ENCODE peak calls at places on chromosomes 6 and 20, in ten cellular contexts. L is breast epithelium, G is sigmoid colon, T is Panc1, F is HCT116, M is vagina, E is GM12878, D is GM23338, Z is stomach, K is endothelial cell of umbilical vein. U is an unnamed sample.

GRCh38 chr6:150550244-150550643 is 49.4 kb upstream of the PLEKHG1 start:
- DNase-seq in Z (no peak), T (no peak), E (no peak), F (no peak), D (no peak), M (no peak), K (no peak), L (no peak), G (no peak), U (no peak)

GRCh38 chr6:100300221-100300736 is 164.4 kb downstream of the SIM1 start:
- DNase-seq in F (peak; percentile 96), D (no peak), E (no peak), M (no peak), T (peak; percentile 84), G (no peak), L (no peak), Z (no peak), K (peak; percentile 85), U (no peak)

GRCh38 chr6:4607026-4607704 is 169.0 kb upstream of the CDYL start:
- DNase-seq in F (peak; percentile 53), K (peak; percentile 91), L (peak; percentile 48), T (no peak), G (no peak), M (no peak), E (no peak), D (no peak), Z (no peak), U (no peak)

GRCh38 chr6:92538926-92539325 is 880.4 kb downstream of the EPHA7 start:
- DNase-seq in E (no peak), L (no peak), G (no peak), D (no peak), K (peak; percentile 65), M (no peak), Z (no peak), T (no peak), F (no peak), U (no peak)

GRCh38 chr6:125300992-125301434 is 754 bp downstream of the HDDC2 start:
- DNase-seq in L (no peak), G (no peak), Z (no peak), T (no peak), F (no peak), K (peak; percentile 26), E (no peak), M (no peak), D (peak; percentile 7), U (no peak)

GRCh38 chr20:18012901-18013300 is 44.1 kb downstream of the MGME1 start:
- DNase-seq in E (no peak), K (no peak), M (no peak), T (no peak), L (no peak), G (no peak), D (no peak), F (no peak), Z (no peak), U (no peak)

GRCh38 chr6:155418017-155418749 is 37.5 kb downstream of the NOX3 start:
- DNase-seq in Z (no peak), D (peak; percentile 24), F (no peak), T (no peak), E (peak; percentile 68), G (no peak), L (no peak), M (no peak), K (peak; percentile 91), U (no peak)

GRCh38 chr6:6474170-6474920 is 114.2 kb upstream of the LY86 start:
- DNase-seq in D (peak; percentile 6), E (no peak), T (no peak), L (no peak), F (no peak), Z (no peak), M (no peak), G (no peak), K (no peak), U (no peak)

GRCh38 chr20:45911486-45912343 is at the start of gene PLTP:
- DNase-seq in F (no peak), E (no peak), Z (peak; percentile 58), T (no peak), G (peak; percentile 92), D (peak; percentile 83), M (no peak), L (peak; percentile 42), K (peak; percentile 78), U (peak; percentile 29)
- TF ChIP-seq POLR2AphosphoS5 in F (no peak), E (no peak), Z (no peak), T (no peak), G (peak; percentile 72), D (peak; percentile 97), M (peak; percentile 90), L (peak; percentile 57), K (peak; percentile 61), U (no peak)

GRCh38 chr20:51427625-51428291 is 114.8 kb downstream of the NFATC2 start:
- DNase-seq in L (no peak), T (no peak), F (no peak), D (peak; percentile 28), K (no peak), M (no peak), Z (no peak), E (no peak), G (no peak), U (no peak)

GRCh38 chr20:51423810-51424209 is 118.7 kb downstream of the NFATC2 start:
- DNase-seq in G (no peak), L (no peak), D (peak; percentile 85), M (no peak), F (no peak), K (no peak), Z (no peak), E (no peak), T (no peak), U (no peak)

GRCh38 chr20:51424270-51425041 is 118.1 kb downstream of the NFATC2 start:
- DNase-seq in M (no peak), D (no peak), F (no peak), E (no peak), Z (no peak), K (no peak), L (no peak), T (no peak), G (no peak), U (no peak)

GRCh38 chr20:51426879-51427624 is 115.5 kb downstream of the NFATC2 start:
- DNase-seq in L (no peak), Z (no peak), D (no peak), E (no peak), F (no peak), T (no peak), K (no peak), M (no peak), G (no peak), U (no peak)

DNA sequence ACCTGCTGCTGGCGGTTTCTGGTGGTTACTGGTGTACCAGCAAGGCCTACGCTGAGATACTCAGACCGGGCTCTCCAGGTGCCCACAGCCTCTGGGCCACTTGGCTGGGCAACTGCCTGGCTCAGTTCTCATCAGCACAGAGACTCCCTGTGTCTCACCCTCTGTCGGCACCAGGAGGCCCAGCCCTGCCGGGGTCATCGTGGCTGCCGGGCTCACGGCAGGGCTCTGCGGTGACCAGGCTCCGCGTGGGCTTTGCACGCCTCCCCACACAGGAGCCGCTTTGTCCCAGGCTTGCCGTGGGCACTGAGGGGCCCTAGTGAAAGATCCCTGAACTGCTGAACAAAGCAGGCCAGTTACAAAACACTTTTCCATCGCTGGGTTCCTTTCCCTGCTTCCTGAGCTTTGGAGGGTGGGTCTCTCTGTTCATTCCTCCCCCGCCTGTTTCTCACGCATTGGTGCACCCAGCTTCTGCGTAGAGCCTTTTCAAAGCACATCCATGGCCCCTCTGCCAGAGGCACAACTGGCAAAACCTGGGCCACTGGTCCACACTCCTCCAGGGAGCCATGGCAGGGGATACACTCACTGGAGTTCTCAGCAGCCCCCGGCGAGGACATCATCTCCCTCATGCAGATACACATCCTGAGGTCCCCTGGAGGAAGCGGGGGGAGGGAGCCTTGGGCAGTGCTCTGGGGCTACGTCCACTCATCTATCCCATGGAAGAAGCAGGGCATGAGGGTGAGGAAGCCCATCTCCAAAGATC is 117.0 kb downstream of the NFATC2 start:
- DNase-seq in G (no peak), T (no peak), F (no peak), D (peak; percentile 46), K (no peak), E (no peak), L (no peak), Z (no peak), M (no peak), U (no peak)
- H3K4me1 ChIP-seq in G (no peaks in the 10 kb centered on the region), T (no peaks in the 10 kb centered on the region), F (no peaks in the 10 kb centered on the region), D (peaks cover 23% of the 10 kb centered on the region), K (peaks cover 14% of the 10 kb centered on the region), E (peaks cover 30% of the 10 kb centered on the region), L (no peaks in the 10 kb centered on the region), Z (peaks cover 9% of the 10 kb centered on the region), M (peaks cover 9% of the 10 kb centered on the region), U (no peaks in the 10 kb centered on the region)

GRCh38 chr20:52127309-52127708 is 64.3 kb downstream of the ZFP64 start:
- DNase-seq in E (no peak), F (no peak), G (no peak), K (no peak), L (no peak), T (no peak), D (no peak), Z (no peak), M (no peak), U (no peak)

GRCh38 chr20:52131048-52131643 is 60.4 kb downstream of the ZFP64 start:
- DNase-seq in T (no peak), E (no peak), D (no peak), F (no peak), L (no peak), M (no peak), G (no peak), K (no peak), Z (no peak), U (no peak)

GRCh38 chr20:52130406-52130805 is 61.2 kb downstream of the ZFP64 start:
- DNase-seq in D (no peak), F (no peak), T (no peak), L (no peak), M (no peak), Z (no peak), G (no peak), K (peak; percentile 48), E (no peak), U (no peak)

GRCh38 chr20:52129611-52130010 is 62.0 kb downstream of the ZFP64 start:
- DNase-seq in L (no peak), M (no peak), D (no peak), K (no peak), E (no peak), Z (no peak), G (no peak), T (no peak), F (no peak), U (no peak)

GRCh38 chr20:52132337-52132736 is 59.2 kb downstream of the ZFP64 start:
- DNase-seq in E (no peak), L (no peak), G (no peak), Z (no peak), T (no peak), F (no peak), D (no peak), M (no peak), K (no peak), U (no peak)
- TF ChIP-seq POLR2AphosphoS5 in E (no peak), L (no peak), G (no peak), Z (no peak), T (no peak), F (no peak), D (no peak), M (no peak), K (no peak), U (no peak)

GRCh38 chr6:32853541-32854375 is at the start of the genes PSMB9 and TAP1:
- DNase-seq in F (peak; percentile 88), D (peak; percentile 95), T (peak; percentile 90), Z (peak; percentile 96), M (no peak), L (peak; percentile 92), G (peak; percentile 99), K (peak; percentile 96), E (peak; percentile 89), U (peak; percentile 96)

GRCh38 chr6:32858194-32858593 is 4.2 kb downstream of the PSMB9 start:
- DNase-seq in F (no peak), D (no peak), L (no peak), T (no peak), E (no peak), Z (no peak), G (no peak), K (no peak), M (no peak), U (no peak)

GRCh38 chr6:32854376-32855178 is 585 bp downstream of the PSMB9 start:
- DNase-seq in Z (peak; percentile 59), G (peak; percentile 81), M (no peak), F (no peak), K (no peak), L (no peak), D (peak; percentile 30), T (no peak), E (no peak), U (peak; percentile 43)

GRCh38 chr6:32857156-32857891 is 3.3 kb downstream of the PSMB9 start:
- DNase-seq in T (no peak), L (no peak), G (no peak), Z (no peak), M (no peak), D (no peak), E (no peak), K (no peak), F (no peak), U (no peak)

GRCh38 chr6:32855467-32856174 is 1.6 kb downstream of the PSMB9 start:
- DNase-seq in G (no peak), Z (no peak), K (no peak), F (no peak), D (no peak), L (no peak), E (no peak), T (no peak), M (no peak), U (no peak)
- H3K4me1 ChIP-seq in G (no peaks in the 10 kb centered on the region), Z (peaks cover 19% of the 10 kb centered on the region), K (peaks cover 13% of the 10 kb centered on the region), F (peaks cover 8% of the 10 kb centered on the region), D (peaks cover 12% of the 10 kb centered on the region), L (no peaks in the 10 kb centered on the region), E (peaks cover 29% of the 10 kb centered on the region), T (peaks cover 12% of the 10 kb centered on the region), M (peaks cover 33% of the 10 kb centered on the region), U (peaks cover 10% of the 10 kb centered on the region)

U was measured in prostate gland.